ENCODE peak calls at places on chromosomes 13 and 19, in ten cellular contexts. L is AG04450; N is left lung; J is stimulated activated CD4-positive, alpha-beta T cell treated with anti-CD3 and anti-CD28 coated beads, Interleukin-2, amount 100 ng/mL, for 48 hours; H is immature natural killer cell; G is left colon; Q is activated CD4-positive, alpha-beta memory T cell treated with anti-CD3 and anti-CD28 coated beads, Interleukin-2, amount 10 ng/mL, durations not matched to agents 7 days and 5 days; R is hepatic stellate cell; F is activated naive CD4-positive, alpha-beta T cell; Y is SK-N-DZ. Z is an unnamed sample.

GRCh38 chr13:56718791-56719190 is 421.9 kb upstream of the PRR20A start:
- DNase-seq in J (no peak), Y (no peak), R (no peak), N (no peak), H (no peak), G (no peak), Q (no peak), L (no peak), F (no peak), Z (no peak)

GRCh38 chr13:27969866-27970229 is 733 bp upstream of the CDX2 start:
- DNase-seq in H (no peak), J (no peak), N (no peak), Y (no peak), Q (no peak), L (no peak), R (no peak), G (no peak), F (no peak), Z (no peak)

GRCh38 chr13:90618133-90618532 is 729.4 kb upstream of the MIR17HG start:
- DNase-seq in N (no peak), F (no peak), G (no peak), H (no peak), Q (no peak), J (no peak), Y (no peak), L (no peak), R (no peak), Z (no peak)

GRCh38 chr19:19280561-19280960 is 7.5 kb upstream of the TM6SF2 start:
- DNase-seq in L (no peak), Y (no peak), J (no peak), F (no peak), G (no peak), N (no peak), R (no peak), H (no peak), Q (no peak), Z (no peak)

GRCh38 chr13:102227696-102228095 is 174.2 kb downstream of the FGF14 start:
- DNase-seq in L (no peak), F (no peak), Q (no peak), J (no peak), N (no peak), G (no peak), R (no peak), Y (no peak), H (no peak), Z (no peak)

GRCh38 chr19:21128901-21129698 is 12.7 kb upstream of the ZNF431 start:
- DNase-seq in L (no peak), J (no peak), N (no peak), H (no peak), Y (no peak), Q (no peak), F (no peak), R (no peak), G (no peak), Z (no peak)

GRCh38 chr19:46571495-46571894 is 29.6 kb upstream of the CALM3 start:
- DNase-seq in L (no peak), H (no peak), J (peak), N (no peak), R (no peak), Y (peak), G (no peak), F (no peak), Q (no peak), Z (peak)

GRCh38 chr13:74135306-74136088 is 1.3 kb upstream of the KLF12 start:
- DNase-seq in Y (peak), J (peak), F (peak), G (peak), H (peak), L (no peak), N (peak), R (peak), Q (peak), Z (peak)

GRCh38 chr13:24724714-24725113 is 39.3 kb upstream of the RNF17 start:
- DNase-seq in J (no peak), L (no peak), R (no peak), N (no peak), Q (no peak), F (no peak), Y (no peak), G (no peak), H (no peak), Z (no peak)

GRCh38 chr13:99417151-99417820 is 84.0 kb upstream of the TM9SF2 start:
- DNase-seq in N (no peak), Y (peak), G (no peak), J (no peak), H (no peak), R (no peak), Q (no peak), L (no peak), F (peak), Z (no peak)

GRCh38 chr13:113545455-113545930 is 39.1 kb upstream of the TFDP1 start:
- DNase-seq in G (peak), J (no peak), Y (no peak), R (peak), F (no peak), L (no peak), H (no peak), N (peak), Q (no peak), Z (no peak)

GRCh38 chr19:20321139-20321656 is 154.2 kb downstream of the ZNF486 start:
- DNase-seq in F (no peak), L (no peak), Q (no peak), N (no peak), R (no peak), H (no peak), G (no peak), J (no peak), Y (no peak), Z (no peak)

GRCh38 chr19:55541091-55541490 is 4.2 kb upstream of the SBK2 start:
- DNase-seq in Q (no peak), L (no peak), H (no peak), J (no peak), Y (no peak), N (no peak), R (no peak), G (no peak), F (no peak), Z (no peak)

GRCh38 chr13:97434417-97435296 is 688 bp downstream of the RAP2A start:
- DNase-seq in L (no peak), R (no peak), J (peak), Q (peak), N (no peak), Y (peak), G (peak), H (peak), F (peak), Z (no peak)